ENCODE peak calls at places on chromosomes 2 and 18, in four cellular contexts. One of them, this sample, is unnamed. For H3K4me1, the result is how much of the 10 kb centered on the place peaks cover.

GRCh38 chr2:240931319-240931949 is 25.3 kb downstream of the CROCC2 start:
- DNase-seq in HepG2: no peak
- DNase-seq in spleen: peak
- DNase-seq in HCT116: no peak
- DNase-seq in this sample: no peak

GRCh38 chr18:21735452-21736015 is 5.1 kb upstream of the MIB1 start:
- DNase-seq in HepG2: peak
- DNase-seq in spleen: peak
- DNase-seq in HCT116: no peak
- DNase-seq in this sample: no peak

GRCh38 chr2:112150447-112150846 is 12.3 kb downstream of the FBLN7 start:
- DNase-seq in HepG2: no peak
- DNase-seq in spleen: no peak
- DNase-seq in HCT116: no peak
- DNase-seq in this sample: no peak

GRCh38 chr2:42949125-42949524 is 156.7 kb upstream of the HAAO start:
- DNase-seq in HepG2: no peak
- DNase-seq in spleen: peak
- DNase-seq in HCT116: no peak
- DNase-seq in this sample: no peak

GRCh38 chr2:130864830-130865229 is 28.1 kb downstream of the ARHGEF4 start:
- DNase-seq in HepG2: no peak
- DNase-seq in spleen: no peak
- DNase-seq in HCT116: peak
- DNase-seq in this sample: no peak

GRCh38 chr18:56799756-56800155 is 148.6 kb downstream of the WDR7 start:
- DNase-seq in HepG2: no peak
- DNase-seq in spleen: no peak
- DNase-seq in HCT116: no peak
- DNase-seq in this sample: no peak

GRCh38 chr2:13046557-13047165 is 329.9 kb downstream of the TRIB2 start:
- DNase-seq in HepG2: peak
- DNase-seq in spleen: no peak
- DNase-seq in HCT116: peak
- DNase-seq in this sample: no peak

GRCh38 chr2:15940661-15941482 is 522 bp downstream of the MYCN start:
- DNase-seq in HepG2: no peak
- DNase-seq in spleen: no peak
- DNase-seq in HCT116: no peak
- DNase-seq in this sample: no peak

GRCh38 chr2:64608867-64609228 is 44.9 kb downstream of the SERTAD2 start:
- DNase-seq in HepG2: no peak
- DNase-seq in spleen: no peak
- DNase-seq in HCT116: no peak
- DNase-seq in this sample: no peak

GRCh38 chr2:61426267-61426897 is 44.5 kb downstream of the USP34 start:
- DNase-seq in HepG2: peak
- DNase-seq in spleen: peak
- DNase-seq in HCT116: peak
- DNase-seq in this sample: no peak

GRCh38 chr2:174035981-174036742 is 71.0 kb upstream of the SP3 start:
- DNase-seq in HepG2: no peak
- DNase-seq in spleen: no peak
- DNase-seq in HCT116: no peak
- DNase-seq in this sample: peak

GRCh38 chr2:183950673-183951072 is 647.7 kb upstream of the ZNF804A start:
- DNase-seq in HepG2: no peak
- DNase-seq in spleen: no peak
- DNase-seq in HCT116: no peak
- DNase-seq in this sample: no peak

DNA sequence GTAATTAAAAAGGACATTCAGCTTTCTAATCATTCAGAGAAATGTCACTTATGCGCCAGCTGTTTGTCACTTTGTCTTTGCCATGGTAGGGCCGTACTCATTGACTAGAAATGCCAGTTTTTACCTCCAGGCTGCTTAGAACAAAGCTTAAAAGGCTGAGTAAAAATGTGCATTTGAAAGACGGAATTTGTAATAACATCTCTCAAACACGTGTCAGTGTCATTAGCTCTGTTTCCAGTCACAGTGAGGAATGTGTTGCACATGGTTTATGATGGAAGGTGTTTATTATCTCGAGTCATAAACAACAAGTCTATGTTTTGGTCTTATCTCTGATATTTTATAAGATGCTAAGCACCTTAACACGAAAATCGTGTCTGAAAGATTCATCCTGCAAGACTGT is 118.2 kb downstream of the SNTG2 start:
- DNase-seq in HepG2: no peak
- DNase-seq in spleen: no peak
- DNase-seq in HCT116: no peak
- DNase-seq in this sample: no peak
- H3K27ac ChIP-seq in HepG2: no peak
- H3K27ac ChIP-seq in spleen: no peak
- H3K27ac ChIP-seq in HCT116: no peak
- H3K27ac ChIP-seq in this sample: no peak

DNA sequence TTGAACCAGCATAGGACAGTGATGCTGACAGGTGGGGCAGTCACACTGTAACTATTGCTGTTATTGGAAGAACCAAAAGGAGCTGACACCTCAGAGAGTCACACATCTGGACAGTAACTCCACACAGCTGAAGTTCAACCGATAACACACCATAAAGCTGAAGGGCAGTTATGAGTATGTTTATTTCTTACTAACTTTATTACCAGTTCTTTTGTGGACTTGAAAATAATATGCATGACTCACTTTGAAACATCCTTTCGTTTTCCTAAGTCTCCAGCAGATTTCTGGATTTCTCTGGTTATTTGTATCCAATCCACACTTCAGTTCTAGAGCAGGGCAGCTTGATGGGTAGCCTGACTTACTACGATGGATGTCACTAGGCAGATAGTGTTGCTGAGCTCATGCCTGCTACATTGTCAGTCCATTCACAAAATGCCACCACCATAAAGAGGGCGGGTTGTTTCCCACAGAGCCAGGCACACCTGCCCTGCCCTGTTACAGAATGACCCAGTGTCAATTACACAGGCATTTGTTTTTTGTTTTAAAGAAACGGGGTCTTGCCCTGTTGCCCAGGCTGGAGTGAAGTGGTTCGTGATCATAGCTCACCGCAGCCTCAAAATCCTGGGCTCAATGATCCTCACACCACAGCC is 8.4 kb upstream of the AGBL5 start:
- DNase-seq in HepG2: no peak
- DNase-seq in spleen: peak
- DNase-seq in HCT116: no peak
- DNase-seq in this sample: no peak
- H3K4me3 ChIP-seq in HepG2: no peak
- H3K4me3 ChIP-seq in spleen: no peak
- H3K4me3 ChIP-seq in HCT116: no peak
- H3K4me3 ChIP-seq in this sample: no peak

GRCh38 chr2:58908501-58909154 is 667.5 kb upstream of the FANCL start:
- DNase-seq in HepG2: no peak
- DNase-seq in spleen: no peak
- DNase-seq in HCT116: no peak
- DNase-seq in this sample: no peak

GRCh38 chr2:58916127-58916526 is 675.0 kb upstream of the FANCL start:
- DNase-seq in HepG2: no peak
- DNase-seq in spleen: no peak
- DNase-seq in HCT116: no peak
- DNase-seq in this sample: no peak

GRCh38 chr2:58918138-58918537 is 677.0 kb upstream of the FANCL start:
- DNase-seq in HepG2: no peak
- DNase-seq in spleen: no peak
- DNase-seq in HCT116: no peak
- DNase-seq in this sample: peak

GRCh38 chr2:58907644-58908043 is 666.5 kb upstream of the FANCL start:
- DNase-seq in HepG2: no peak
- DNase-seq in spleen: no peak
- DNase-seq in HCT116: no peak
- DNase-seq in this sample: no peak

DNA sequence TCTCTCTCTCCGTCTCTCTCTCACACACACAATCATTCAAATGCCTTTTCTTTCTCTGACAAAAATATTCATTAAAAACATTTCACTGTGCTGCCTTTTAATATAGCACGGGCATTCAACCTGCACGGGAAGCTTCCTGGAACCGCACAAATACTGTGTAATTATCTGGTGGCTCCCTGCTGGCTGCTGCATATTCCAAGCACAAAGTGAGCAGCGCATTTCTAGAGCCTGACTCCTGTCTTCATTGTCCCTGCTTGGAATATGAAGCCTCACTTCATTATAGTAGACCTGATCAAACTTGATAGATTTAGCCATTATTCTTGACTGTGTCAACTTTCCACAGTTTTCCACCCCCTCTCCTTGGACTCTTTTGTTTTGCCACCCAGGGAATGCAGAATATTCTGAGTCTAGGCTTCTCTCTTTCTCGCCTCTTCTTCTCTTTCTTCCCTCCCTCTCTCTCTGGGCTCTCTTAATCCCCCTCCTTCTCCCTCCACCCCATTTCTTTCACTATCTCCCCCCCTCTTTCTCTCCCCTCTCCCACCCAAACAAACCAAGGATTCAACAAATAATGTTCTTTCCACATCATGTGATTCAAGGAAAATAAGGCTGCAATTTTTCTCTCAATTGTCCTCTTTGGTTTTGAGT is 672.1 kb upstream of the FANCL start:
- DNase-seq in HepG2: no peak
- DNase-seq in spleen: no peak
- DNase-seq in HCT116: no peak
- DNase-seq in this sample: no peak
- H3K4me1 ChIP-seq in HepG2: under half
- H3K4me1 ChIP-seq in spleen: under half
- H3K4me1 ChIP-seq in HCT116: under half
- H3K4me1 ChIP-seq in this sample: under half

GRCh38 chr18:78949216-78949615 is 30.4 kb upstream of the SALL3 start:
- DNase-seq in HepG2: no peak
- DNase-seq in spleen: no peak
- DNase-seq in HCT116: no peak
- DNase-seq in this sample: no peak
- H3K27ac ChIP-seq in HepG2: no peak
- H3K27ac ChIP-seq in spleen: no peak
- H3K27ac ChIP-seq in HCT116: no peak
- H3K27ac ChIP-seq in this sample: no peak

GRCh38 chr2:150162241-150162942 is 325.1 kb downstream of the RND3 start:
- DNase-seq in HepG2: no peak
- DNase-seq in spleen: no peak
- DNase-seq in HCT116: no peak
- DNase-seq in this sample: no peak

GRCh38 chr2:150165988-150166965 is 321.2 kb downstream of the RND3 start:
- DNase-seq in HepG2: peak
- DNase-seq in spleen: no peak
- DNase-seq in HCT116: no peak
- DNase-seq in this sample: peak

GRCh38 chr2:150168596-150168995 is 318.9 kb downstream of the RND3 start:
- DNase-seq in HepG2: no peak
- DNase-seq in spleen: no peak
- DNase-seq in HCT116: no peak
- DNase-seq in this sample: no peak

GRCh38 chr2:150167711-150168110 is 319.8 kb downstream of the RND3 start:
- DNase-seq in HepG2: no peak
- DNase-seq in spleen: no peak
- DNase-seq in HCT116: no peak
- DNase-seq in this sample: peak

DNA sequence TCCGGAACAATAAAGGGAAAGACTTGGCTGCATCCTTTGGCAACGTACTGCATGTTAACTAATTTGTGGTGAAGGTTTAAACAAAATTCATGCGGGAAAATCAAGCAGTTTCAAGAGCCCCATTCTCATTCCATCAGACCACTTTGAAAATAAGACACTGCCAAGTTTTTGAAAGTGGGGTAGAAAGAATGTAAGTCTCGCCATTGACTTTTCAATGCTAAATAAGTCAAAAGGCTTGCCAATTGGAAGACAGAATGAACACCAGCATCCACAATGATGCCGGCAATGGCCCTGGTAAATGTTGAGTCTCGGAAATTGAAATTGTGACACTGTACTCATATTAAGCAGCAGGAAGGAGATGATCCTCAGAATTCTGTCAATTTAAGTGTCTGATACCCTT is 322.0 kb downstream of the RND3 start:
- DNase-seq in HepG2: no peak
- DNase-seq in spleen: no peak
- DNase-seq in HCT116: no peak
- DNase-seq in this sample: no peak
- H3K4me3 ChIP-seq in HepG2: no peak
- H3K4me3 ChIP-seq in spleen: no peak
- H3K4me3 ChIP-seq in HCT116: no peak
- H3K4me3 ChIP-seq in this sample: no peak

GRCh38 chr2:202671317-202672035 is 36.7 kb downstream of the FAM117B start:
- DNase-seq in HepG2: no peak
- DNase-seq in spleen: no peak
- DNase-seq in HCT116: no peak
- DNase-seq in this sample: no peak

GRCh38 chr2:202669841-202670240 is 35.1 kb downstream of the FAM117B start:
- DNase-seq in HepG2: no peak
- DNase-seq in spleen: no peak
- DNase-seq in HCT116: no peak
- DNase-seq in this sample: no peak
- H3K4me1 ChIP-seq in HepG2: under half
- H3K4me1 ChIP-seq in spleen: half or more
- H3K4me1 ChIP-seq in HCT116: under half
- H3K4me1 ChIP-seq in this sample: under half